ENCODE peak calls at places on chromosomes 6 and 20, in five cellular contexts. T, H, A, O and Q are unnamed samples.

GRCh38 chr20:64168381-64169088 is 4.3 kb downstream of the MYT1 start:
- DNase-seq in T (no peak), H (no peak), A (peak; percentile 11), O (no peak), Q (no peak)

GRCh38 chr6:156719395-156719719 is 57.8 kb upstream of the ARID1B start:
- DNase-seq in T (peak; percentile 25), H (peak; percentile 12), A (no peak), O (no peak), Q (no peak)

GRCh38 chr20:32893878-32894483 is 35.3 kb downstream of the EFCAB8 start:
- DNase-seq in T (peak; percentile 13), H (no peak), A (no peak), O (no peak), Q (peak; percentile 92)

GRCh38 chr6:90220273-90220672 is 76.4 kb downstream of the BACH2 start:
- DNase-seq in T (no peak), H (no peak), A (no peak), O (peak; percentile 88), Q (no peak)

GRCh38 chr6:27539551-27539950 is 66.6 kb upstream of the ZNF184 start:
- DNase-seq in T (no peak), H (no peak), A (no peak), O (no peak), Q (no peak)

GRCh38 chr6:129736105-129736504 is 26.1 kb upstream of the ARHGAP18 start:
- DNase-seq in T (no peak), H (no peak), A (no peak), O (no peak), Q (no peak)

GRCh38 chr6:119142051-119142450 is 63.6 kb upstream of the FAM184A start:
- DNase-seq in T (no peak), H (no peak), A (peak; percentile 78), O (no peak), Q (no peak)

GRCh38 chr20:32332614-32333013 is 25.5 kb upstream of the ASXL1 start:
- DNase-seq in T (peak; percentile 61), H (no peak), A (peak; percentile 60), O (peak; percentile 44), Q (no peak)

GRCh38 chr20:31608256-31608980 is 3.3 kb downstream of the ID1 start:
- DNase-seq in T (no peak), H (no peak), A (peak; percentile 48), O (peak; percentile 81), Q (peak; percentile 98)

GRCh38 chr20:15654208-15654649 is 919.0 kb downstream of the KIF16B start:
- DNase-seq in T (peak; percentile 49), H (peak; percentile 79), A (peak; percentile 49), O (peak; percentile 63), Q (peak; percentile 82)

GRCh38 chr6:18400831-18401446 is 13.8 kb downstream of the RNF144B start:
- DNase-seq in T (peak; percentile 40), H (peak; percentile 53), A (peak; percentile 68), O (peak; percentile 92), Q (no peak)

GRCh38 chr6:5506149-5506548 is 244.8 kb downstream of the FARS2 start:
- DNase-seq in T (no peak), H (no peak), A (no peak), O (no peak), Q (no peak)

GRCh38 chr20:53984781-53985518 is 85.4 kb downstream of the BCAS1 start:
- DNase-seq in T (no peak), H (no peak), A (peak; percentile 66), O (no peak), Q (no peak)

GRCh38 chr20:10915815-10916214 is 242.0 kb upstream of the JAG1 start:
- DNase-seq in T (no peak), H (no peak), A (no peak), O (no peak), Q (no peak)

GRCh38 chr20:3563548-3564177 is 92.8 kb downstream of the ATRN start:
- DNase-seq in T (peak; percentile 58), H (peak; percentile 61), A (peak; percentile 62), O (peak; percentile 58), Q (peak; percentile 53)

GRCh38 chr6:2110504-2110903 is 134.9 kb downstream of the GMDS start:
- DNase-seq in T (peak; percentile 56), H (no peak), A (no peak), O (peak; percentile 49), Q (no peak)

GRCh38 chr6:20655317-20655716 is 121.1 kb downstream of the CDKAL1 start:
- DNase-seq in T (peak; percentile 11), H (no peak), A (no peak), O (peak; percentile 35), Q (no peak)

GRCh38 chr6:1379810-1380198 is 9.6 kb upstream of the FOXF2 start:
- DNase-seq in T (no peak), H (no peak), A (no peak), O (no peak), Q (no peak)

GRCh38 chr6:85824329-85824728 is 181.6 kb upstream of the SYNCRIP start:
- DNase-seq in T (no peak), H (no peak), A (no peak), O (no peak), Q (no peak)

GRCh38 chr6:146664871-146665270 is 66.1 kb downstream of the ADGB start:
- DNase-seq in T (no peak), H (no peak), A (no peak), O (no peak), Q (no peak)

GRCh38 chr6:73382462-73383113 is 12.0 kb upstream of the DDX43 start:
- DNase-seq in T (no peak), H (no peak), A (no peak), O (no peak), Q (no peak)

GRCh38 chr6:36222924-36223323 is 26.4 kb downstream of the BRPF3 start:
- DNase-seq in T (no peak), H (no peak), A (no peak), O (no peak), Q (no peak)

GRCh38 chr6:156395276-156395675 is 381.9 kb upstream of the ARID1B start:
- DNase-seq in T (no peak), H (no peak), A (no peak), O (no peak), Q (no peak)

GRCh38 chr6:170096803-170097504 is 193.9 kb downstream of the DLL1 start:
- DNase-seq in T (no peak), H (no peak), A (no peak), O (no peak), Q (peak; percentile 40)

GRCh38 chr6:53793318-53793975 is 1.4 kb upstream of the LRRC1 start:
- DNase-seq in T (peak; percentile 60), H (peak; percentile 35), A (no peak), O (peak; percentile 64), Q (peak; percentile 72)

GRCh38 chr6:16698988-16699868 is 62.0 kb downstream of the ATXN1 start:
- DNase-seq in T (no peak), H (peak; percentile 69), A (peak; percentile 41), O (no peak), Q (no peak)